ENCODE peak calls at places on chromosomes 2 and 18, in ten cellular contexts. R is aorta; X is iPS DF 19.7; S is left kidney; K is LHCN-M2; T is AG09319; N is NCI-H187; V is SIG-M5; M is gastrocnemius medialis; P is CD8-positive, alpha-beta memory T cell. G is an unnamed sample.

GRCh38 chr2:223008162-223008561 is 43.8 kb upstream of the KCNE4 start:
- DNase-seq in R (no peak), X (no peak), S (no peak), K (peak; percentile 58), T (no peak), N (no peak), V (no peak), M (no peak), P (no peak), G (no peak)

GRCh38 chr2:1855150-1855549 is 110.8 kb upstream of the PXDN start:
- DNase-seq in R (no peak), X (no peak), S (peak; percentile 80), K (peak; percentile 13), T (no peak), N (peak; percentile 83), V (no peak), M (no peak), P (no peak), G (peak; percentile 54)

GRCh38 chr18:31738460-31739407 is 21.9 kb downstream of the SLC25A52 start:
- DNase-seq in R (no peak), X (no peak), S (no peak), K (peak; percentile 36), T (no peak), N (no peak), V (no peak), M (no peak), P (no peak), G (no peak)

GRCh38 chr2:44772131-44772530 is 169.4 kb upstream of the SIX3 start:
- DNase-seq in R (no peak), X (no peak), S (no peak), K (no peak), T (no peak), N (no peak), V (no peak), M (no peak), P (no peak), G (no peak)

GRCh38 chr2:57181315-57182038 is 865.1 kb upstream of the VRK2 start:
- DNase-seq in R (no peak), X (no peak), S (no peak), K (peak; percentile 64), T (no peak), N (no peak), V (no peak), M (no peak), P (no peak), G (no peak)

GRCh38 chr2:197993830-197994229 is 189.4 kb downstream of the PLCL1 start:
- DNase-seq in R (no peak), X (no peak), S (no peak), K (peak; percentile 7), T (no peak), N (no peak), V (no peak), M (no peak), P (no peak), G (no peak)

GRCh38 chr2:85709385-85709784 is 15.2 kb downstream of the GNLY start:
- DNase-seq in R (no peak), X (no peak), S (no peak), K (peak; percentile 45), T (no peak), N (no peak), V (no peak), M (no peak), P (no peak), G (no peak)

GRCh38 chr2:33498291-33498956 is 22.0 kb downstream of the RASGRP3 start:
- DNase-seq in R (no peak), X (no peak), S (no peak), K (peak; percentile 31), T (no peak), N (no peak), V (no peak), M (no peak), P (no peak), G (no peak)

GRCh38 chr2:35293261-35293660 is 1062.3 kb upstream of the CRIM1 start:
- DNase-seq in R (no peak), X (no peak), S (no peak), K (no peak), T (no peak), N (no peak), V (no peak), M (no peak), P (no peak), G (no peak)

GRCh38 chr2:213152065-213152794 is 818 bp upstream of the IKZF2 start:
- DNase-seq in R (peak; percentile 92), X (no peak), S (peak; percentile 81), K (peak; percentile 68), T (peak; percentile 45), N (no peak), V (no peak), M (peak; percentile 70), P (peak; percentile 44), G (peak; percentile 74)

GRCh38 chr2:229616433-229616832 is 97.9 kb downstream of the DNER start:
- DNase-seq in R (no peak), X (no peak), S (no peak), K (no peak), T (no peak), N (no peak), V (no peak), M (no peak), P (no peak), G (no peak)

GRCh38 chr18:69626643-69627242 is 226.1 kb downstream of the DOK6 start:
- DNase-seq in R (no peak), X (no peak), S (no peak), K (no peak), T (no peak), N (no peak), V (no peak), M (no peak), P (no peak), G (no peak)

GRCh38 chr2:100895402-100895801 is 75.5 kb downstream of the NPAS2 start:
- DNase-seq in R (no peak), X (no peak), S (peak; percentile 34), K (no peak), T (no peak), N (no peak), V (no peak), M (no peak), P (no peak), G (no peak)

GRCh38 chr2:132804045-132804444 is 134.0 kb upstream of the LYPD1 start:
- DNase-seq in R (no peak), X (no peak), S (no peak), K (peak; percentile 73), T (peak; percentile 3), N (no peak), V (no peak), M (no peak), P (no peak), G (no peak)

GRCh38 chr2:129499747-129500146 is 479.7 kb upstream of the RAB6C start:
- DNase-seq in R (no peak), X (no peak), S (no peak), K (no peak), T (no peak), N (no peak), V (no peak), M (no peak), P (no peak), G (no peak)

GRCh38 chr18:22538463-22538862 is 120.7 kb upstream of the CTAGE1 start:
- DNase-seq in R (no peak), X (no peak), S (no peak), K (no peak), T (no peak), N (no peak), V (no peak), M (peak; percentile 76), P (no peak), G (no peak)

G was measured in nephron progenitor cell.